ENCODE peak calls at places on chromosomes 12 and 14, in nine cellular contexts. G is stomach; F is naive thymus-derived CD4-positive, alpha-beta T cell; I is heart left ventricle; B is K562; P is prostate gland; W is uterus; T is Caco-2; D is ovary. M is an unnamed sample.

GRCh38 chr12:54627304-54627703 is 7.4 kb downstream of the LACRT start:
- DNase-seq in G (no peak), F (no peak), I (no peak), B (no peak), P (no peak), W (no peak), T (no peak), D (no peak), M (no peak)

GRCh38 chr12:11877102-11877826 is 193.5 kb upstream of the BCL2L14 start:
- DNase-seq in G (no peak), F (no peak), I (no peak), B (no peak), P (no peak), W (no peak), T (no peak), D (no peak), M (no peak)

GRCh38 chr12:21801522-21802288 is 27.2 kb upstream of the KCNJ8 start:
- DNase-seq in G (no peak), F (no peak), I (no peak), B (no peak), P (no peak), W (no peak), T (no peak), D (no peak), M (no peak)

GRCh38 chr14:85118274-85118673 is 411.7 kb upstream of the FLRT2 start:
- DNase-seq in G (no peak), F (no peak), I (no peak), B (no peak), P (no peak), W (no peak), T (no peak), D (no peak), M (no peak)

GRCh38 chr12:55820679-55821078 is 2.8 kb downstream of the ORMDL2 start:
- DNase-seq in G (no peak), F (no peak), I (no peak), B (peak; percentile 27), P (no peak), W (no peak), T (no peak), D (no peak), M (no peak)

GRCh38 chr14:64081174-64081746 is 212.9 kb downstream of the ESR2 start:
- DNase-seq in G (no peak), F (no peak), I (no peak), B (no peak), P (no peak), W (no peak), T (no peak), D (no peak), M (no peak)

GRCh38 chr12:71092290-71092689 is 65.5 kb downstream of the TSPAN8 start:
- DNase-seq in G (no peak), F (no peak), I (no peak), B (no peak), P (no peak), W (no peak), T (no peak), D (no peak), M (no peak)

GRCh38 chr12:42186793-42187192 is 42.1 kb upstream of the GXYLT1 start:
- DNase-seq in G (no peak), F (no peak), I (no peak), B (no peak), P (no peak), W (no peak), T (no peak), D (no peak), M (no peak)

GRCh38 chr12:81644503-81644902 is 114.6 kb downstream of the PPFIA2 start:
- DNase-seq in G (no peak), F (no peak), I (no peak), B (no peak), P (no peak), W (no peak), T (peak; percentile 22), D (no peak), M (no peak)

GRCh38 chr14:74941676-74942097 is 13.7 kb downstream of the PGF start:
- DNase-seq in G (no peak), F (no peak), I (peak; percentile 63), B (peak; percentile 46), P (no peak), W (peak; percentile 57), T (no peak), D (no peak), M (no peak)

GRCh38 chr14:33509927-33510535 is 440.8 kb downstream of the EGLN3 start:
- DNase-seq in G (no peak), F (no peak), I (no peak), B (no peak), P (no peak), W (peak; percentile 18), T (no peak), D (no peak), M (no peak)

GRCh38 chr14:71752111-71752738 is 180.0 kb upstream of the RGS6 start:
- DNase-seq in G (no peak), F (no peak), I (no peak), B (no peak), P (no peak), W (no peak), T (no peak), D (no peak), M (no peak)

GRCh38 chr12:44431647-44432352 is 444.3 kb downstream of the NELL2 start:
- DNase-seq in G (no peak), F (no peak), I (no peak), B (no peak), P (no peak), W (no peak), T (no peak), D (no peak), M (no peak)

GRCh38 chr12:86914716-86915115 is 658.5 kb upstream of the MGAT4C start:
- DNase-seq in G (no peak), F (no peak), I (no peak), B (no peak), P (no peak), W (no peak), T (peak; percentile 39), D (no peak), M (no peak)

GRCh38 chr12:116133149-116133548 is 144.3 kb downstream of the MED13L start:
- DNase-seq in G (no peak), F (no peak), I (no peak), B (no peak), P (no peak), W (no peak), T (no peak), D (no peak), M (no peak)

GRCh38 chr14:20195911-20196310 is 5.2 kb downstream of the OR11G2 start:
- DNase-seq in G (no peak), F (no peak), I (no peak), B (no peak), P (no peak), W (no peak), T (peak; percentile 9), D (no peak), M (no peak)

GRCh38 chr14:106235356-106236159 is 709.2 kb downstream of the TMEM121 start:
- DNase-seq in G (no peak), F (no peak), I (no peak), B (no peak), P (no peak), W (no peak), T (no peak), D (no peak), M (no peak)

GRCh38 chr14:106790189-106791036 is 1264.0 kb downstream of the TMEM121 start:
- DNase-seq in G (peak; percentile 85), F (peak; percentile 56), I (peak; percentile 42), B (peak; percentile 35), P (no peak), W (peak; percentile 30), T (peak; percentile 90), D (peak; percentile 56), M (peak; percentile 79)

GRCh38 chr14:67385618-67386017 is 25.5 kb downstream of the EIF2S1 start:
- DNase-seq in G (no peak), F (no peak), I (no peak), B (no peak), P (no peak), W (no peak), T (no peak), D (no peak), M (no peak)

GRCh38 chr12:70070494-70071007 is 172.7 kb upstream of the CNOT2 start:
- DNase-seq in G (no peak), F (no peak), I (no peak), B (no peak), P (no peak), W (no peak), T (no peak), D (no peak), M (no peak)

GRCh38 chr12:51822956-51823355 is 25.6 kb downstream of the FIGNL2 start:
- DNase-seq in G (no peak), F (no peak), I (no peak), B (no peak), P (no peak), W (no peak), T (no peak), D (no peak), M (peak; percentile 67)
- H3K27me3 ChIP-seq in G (peaks cover 56% of the 10 kb centered on the region), F (no peaks in the 10 kb centered on the region), I (no peaks in the 10 kb centered on the region), B (peaks cover 5% of the 10 kb centered on the region), P (no peaks in the 10 kb centered on the region), W (no peaks in the 10 kb centered on the region), T (no peaks in the 10 kb centered on the region), D (no peaks in the 10 kb centered on the region), M (no peaks in the 10 kb centered on the region)

DNA sequence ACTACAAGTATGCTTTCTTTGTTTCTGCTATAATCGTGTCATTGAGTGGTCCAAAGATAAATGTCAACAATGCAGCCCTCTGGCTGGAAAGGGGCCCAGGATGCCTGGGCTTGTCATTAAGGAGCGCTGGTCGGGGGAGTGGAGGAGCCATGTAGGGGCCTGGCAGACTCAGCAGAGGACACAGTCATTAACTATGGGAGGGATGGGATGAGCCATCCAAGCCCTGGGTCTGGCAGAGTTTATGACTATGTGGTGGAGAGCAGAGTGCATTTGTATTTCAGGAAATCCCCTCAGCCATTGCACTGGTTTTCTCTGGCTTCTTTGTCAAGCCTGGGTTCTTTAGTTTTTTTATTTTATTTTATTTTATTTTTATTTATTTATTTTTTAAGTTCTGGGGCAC is 243.1 kb downstream of the C12orf75 start:
- DNase-seq in G (no peak), F (no peak), I (no peak), B (no peak), P (no peak), W (no peak), T (no peak), D (no peak), M (no peak)
- H3K4me1 ChIP-seq in G (no peaks in the 10 kb centered on the region), F (no peaks in the 10 kb centered on the region), I (no peaks in the 10 kb centered on the region), B (no peaks in the 10 kb centered on the region), P (no peaks in the 10 kb centered on the region), W (no peaks in the 10 kb centered on the region), T (no peaks in the 10 kb centered on the region), D (no peaks in the 10 kb centered on the region), M (no peaks in the 10 kb centered on the region)

GRCh38 chr12:57220770-57221168 is 4.2 kb downstream of the NXPH4 start:
- DNase-seq in G (no peak), F (no peak), I (no peak), B (no peak), P (no peak), W (no peak), T (no peak), D (no peak), M (no peak)
- H3K27me3 ChIP-seq in G (peaks cover 100% of the 10 kb centered on the region), F (peaks cover 81% of the 10 kb centered on the region), I (peaks cover 31% of the 10 kb centered on the region), B (peaks cover 39% of the 10 kb centered on the region), P (peaks cover 5% of the 10 kb centered on the region), W (peaks cover 50% of the 10 kb centered on the region), T (peaks cover 7% of the 10 kb centered on the region), D (peaks cover 20% of the 10 kb centered on the region), M (peaks cover 47% of the 10 kb centered on the region)

DNA sequence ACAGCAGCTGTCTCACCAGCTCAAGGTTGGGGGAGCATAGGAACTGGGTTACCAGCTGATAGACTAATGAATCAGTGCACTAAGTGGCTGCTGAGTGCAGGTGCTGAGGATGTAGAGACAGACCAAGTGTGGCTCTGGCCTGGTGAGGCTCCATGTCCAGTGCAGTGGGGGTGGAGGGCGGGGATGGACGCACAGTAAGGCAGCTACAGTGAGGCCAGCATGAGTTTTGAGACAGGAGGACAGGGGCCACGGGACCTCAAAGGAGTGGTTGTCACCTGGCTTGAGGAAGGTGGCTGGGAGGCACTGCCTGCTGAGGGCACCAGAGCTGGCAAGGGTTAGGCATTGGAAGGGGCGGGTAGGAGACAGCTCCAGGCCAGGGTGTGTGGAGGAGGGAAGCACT is 37.0 kb downstream of the SYNE3 start:
- DNase-seq in G (no peak), F (no peak), I (no peak), B (no peak), P (no peak), W (no peak), T (no peak), D (no peak), M (no peak)
- H3K4me1 ChIP-seq in G (peaks cover 41% of the 10 kb centered on the region), F (peaks cover 4% of the 10 kb centered on the region), I (peaks cover 18% of the 10 kb centered on the region), B (peaks cover 8% of the 10 kb centered on the region), P (peaks cover 6% of the 10 kb centered on the region), W (peaks cover 9% of the 10 kb centered on the region), T (peaks cover 37% of the 10 kb centered on the region), D (peaks cover 18% of the 10 kb centered on the region), M (no peaks in the 10 kb centered on the region)